ENCODE peak calls at places on chromosomes 4 and X, in ten cellular contexts. M, D, Z, H, X, K, F, R, N and A are unnamed samples.

GRCh38 chr4:62210521-62210920 is 1010.4 kb downstream of the ADGRL3 start:
- DNase-seq in R (no peak), X (no peak), D (no peak), K (no peak), Z (peak; percentile 37), H (no peak), N (no peak), M (no peak), F (no peak), A (no peak)

GRCh38 chr4:114208747-114209146 is 229.3 kb upstream of the ARSJ start:
- DNase-seq in D (no peak), F (no peak), H (no peak), Z (peak; percentile 41), K (no peak), M (peak; percentile 12), R (no peak), N (no peak), X (no peak), A (no peak)

GRCh38 chr4:73945674-73946449 is 36.0 kb downstream of the PF4 start:
- DNase-seq in N (no peak), H (no peak), X (no peak), F (no peak), D (no peak), Z (no peak), R (no peak), K (peak; percentile 61), M (no peak), A (no peak)

GRCh38 chr4:25970241-25970675 is 56.2 kb downstream of the SMIM20 start:
- DNase-seq in Z (no peak), K (no peak), M (no peak), R (no peak), D (peak; percentile 9), H (no peak), F (no peak), X (no peak), N (peak; percentile 26), A (no peak)

GRCh38 chr4:137541181-137541580 is 8.9 kb upstream of the PCDH18 start:
- DNase-seq in X (no peak), F (no peak), M (no peak), R (no peak), N (no peak), Z (no peak), H (no peak), D (no peak), K (no peak), A (no peak)

GRCh38 chr4:20015825-20016224 is 235.9 kb upstream of the SLIT2 start:
- DNase-seq in N (no peak), X (no peak), D (no peak), K (no peak), R (no peak), F (no peak), M (no peak), Z (peak; percentile 31), H (no peak), A (no peak)

GRCh38 chr4:172153694-172154093 is 340.5 kb downstream of the GALNTL6 start:
- DNase-seq in K (no peak), F (no peak), D (no peak), H (no peak), M (no peak), R (no peak), X (no peak), N (no peak), Z (no peak), A (no peak)

GRCh38 chr4:1967512-1968149 is 41.1 kb downstream of the NELFA start:
- DNase-seq in M (no peak), K (no peak), H (no peak), X (no peak), F (no peak), N (no peak), D (no peak), Z (no peak), R (no peak), A (no peak)

GRCh38 chr4:1365271-1366178 is 18.5 kb downstream of the UVSSA start:
- DNase-seq in N (peak; percentile 4), F (peak; percentile 50), R (no peak), K (peak; percentile 86), H (no peak), Z (no peak), X (no peak), M (peak; percentile 75), D (no peak), A (no peak)

GRCh38 chr4:153408932-153409331 is 57.2 kb upstream of the TMEM131L start:
- DNase-seq in F (no peak), X (no peak), D (no peak), Z (peak; percentile 19), H (no peak), K (no peak), R (no peak), M (no peak), N (no peak), A (no peak)

GRCh38 chr4:37623125-37623524 is 63.1 kb downstream of the RELL1 start:
- DNase-seq in K (no peak), F (no peak), Z (no peak), H (no peak), M (no peak), X (no peak), R (no peak), N (no peak), D (no peak), A (no peak)

GRCh38 chrX:154350429-154351182 is 23.8 kb downstream of the FLNA start:
- DNase-seq in X (no peak), H (no peak), M (no peak), Z (no peak), N (no peak), D (no peak), K (no peak), R (no peak), F (no peak), A (no peak)

GRCh38 chrX:49995021-49995731 is 72.8 kb downstream of the CLCN5 start:
- DNase-seq in N (no peak), K (no peak), F (no peak), H (peak; percentile 28), Z (peak; percentile 30), M (peak; percentile 16), R (no peak), X (no peak), D (no peak), A (no peak)

GRCh38 chr4:6896035-6896434 is 13.6 kb upstream of the TBC1D14 start:
- DNase-seq in N (no peak), R (no peak), K (no peak), X (no peak), M (no peak), Z (no peak), D (no peak), H (no peak), F (no peak), A (no peak)

GRCh38 chr4:100288167-100288566 is 97.9 kb upstream of the DDIT4L start:
- DNase-seq in R (no peak), X (no peak), N (no peak), F (no peak), H (no peak), Z (peak; percentile 37), D (no peak), M (peak; percentile 79), K (no peak), A (no peak)

GRCh38 chr4:105785792-105786191 is 77.2 kb downstream of the GSTCD start:
- DNase-seq in X (no peak), H (no peak), R (no peak), N (no peak), D (no peak), F (no peak), M (no peak), Z (no peak), K (no peak), A (no peak)

GRCh38 chr4:110467400-110467799 is 8.6 kb upstream of the ENPEP start:
- DNase-seq in K (no peak), H (no peak), D (no peak), N (no peak), M (no peak), X (no peak), Z (no peak), R (no peak), F (no peak), A (no peak)

DNA sequence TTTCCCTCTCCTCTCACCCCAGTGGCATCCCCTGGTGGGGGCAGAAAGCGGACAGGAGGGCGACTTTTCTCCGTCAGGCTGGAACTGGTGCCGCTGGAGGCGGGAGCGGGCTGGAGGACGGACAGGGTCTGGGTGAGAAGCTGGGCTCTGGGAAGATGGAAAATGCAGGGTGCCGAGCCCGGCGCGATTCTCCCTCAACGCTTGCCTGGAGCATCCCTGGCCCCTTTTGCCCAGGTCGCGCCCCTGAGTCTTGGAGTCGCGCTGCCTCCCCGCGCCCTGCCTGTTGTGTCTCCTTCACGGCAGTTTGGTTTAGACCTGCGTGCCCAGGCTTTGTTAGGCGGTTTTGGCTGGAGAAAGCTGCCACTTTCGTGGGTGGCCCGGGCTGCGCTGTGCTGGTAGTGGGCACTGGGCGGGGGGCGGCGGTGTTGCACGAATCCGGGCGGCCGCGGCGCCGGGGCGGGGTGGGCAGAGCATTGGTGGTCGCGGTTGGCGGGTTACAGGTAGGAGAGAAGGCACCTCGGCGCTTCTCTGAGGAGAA is 2.0 kb downstream of the ADGRL3 start:
- DNase-seq in K (no peak), M (peak; percentile 43), H (no peak), R (no peak), N (no peak), Z (peak; percentile 18), F (peak; percentile 56), X (peak; percentile 24), D (peak; percentile 43), A (no peak)
- H3K27ac ChIP-seq in K (no peak overlapping the region), M (no peak overlapping the region), H (no peak overlapping the region), R (no peak overlapping the region), N (no peak overlapping the region), Z (no peak overlapping the region), F (no peak overlapping the region), X (peak overlapping the region; percentile 86), D (peak overlapping the region; percentile 66), A (peak overlapping the region; percentile 23)

DNA sequence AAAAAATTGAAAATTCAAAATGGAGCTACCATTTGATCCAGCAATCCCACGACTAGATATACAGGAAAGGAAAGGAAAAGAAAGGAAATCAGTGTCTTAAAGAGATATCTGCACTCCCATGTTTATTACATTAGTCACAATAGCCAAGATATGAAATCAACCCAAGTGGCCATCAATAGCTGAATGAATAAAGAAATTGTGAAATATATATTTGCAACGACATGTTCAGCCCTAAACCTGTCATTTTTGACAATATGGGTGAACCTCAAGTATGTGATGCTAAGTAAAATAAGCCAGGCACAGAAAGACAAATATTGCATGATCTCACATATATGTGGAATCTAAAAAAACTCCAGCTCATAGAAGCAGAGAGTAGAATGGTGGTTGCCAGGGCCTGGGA is 155.1 kb downstream of the ANXA5 start:
- DNase-seq in Z (no peak), H (no peak), X (no peak), N (no peak), F (no peak), K (no peak), M (peak; percentile 38), R (no peak), D (no peak), A (no peak)
- TF ChIP-seq CTCF in Z (no peak), H (no peak), X (no peak), N (no peak), F (no peak), K (no peak), M (no peak), R (no peak), D (no peak), A (no peak)

GRCh38 chrX:106955004-106955772 is 35.0 kb downstream of the CLDN2 start:
- DNase-seq in N (no peak), M (peak; percentile 35), D (no peak), K (no peak), R (no peak), F (no peak), X (no peak), H (no peak), Z (peak; percentile 4), A (no peak)
- H3K27ac ChIP-seq in N (no peak overlapping the region), M (no peak overlapping the region), D (no peak overlapping the region), K (no peak overlapping the region), R (no peak overlapping the region), F (no peak overlapping the region), X (no peak overlapping the region), H (no peak overlapping the region), Z (no peak overlapping the region), A (no peak overlapping the region)

GRCh38 chr4:95693594-95693993 is 144.8 kb upstream of the UNC5C start:
- DNase-seq in H (peak; percentile 15), F (no peak), Z (peak; percentile 29), K (no peak), M (peak; percentile 48), N (no peak), X (no peak), D (no peak), R (no peak), A (no peak)
- TF ChIP-seq CTCF in H (peak; percentile 16), F (no peak), Z (no peak), K (no peak), M (peak; percentile 60), N (no peak), X (no peak), D (no peak), R (no peak), A (no peak)